ENCODE peak calls at places on chromosomes 13 and 19, in ten cellular contexts. Y, R, A, F, N, D, K, J, G and P are unnamed samples.

GRCh38 chr19:7912144-7912696 is 2.4 kb upstream of the TGFBR3L start:
- DNase-seq in K (peak; percentile 35), D (no peak), R (no peak), F (peak; percentile 50), N (no peak), J (no peak), G (no peak), Y (no peak), A (no peak), P (no peak)

GRCh38 chr19:38409631-38410133 is 6.8 kb downstream of the FAM98C start:
- DNase-seq in D (no peak), A (no peak), G (no peak), R (peak; percentile 50), F (no peak), J (no peak), N (no peak), K (no peak), Y (no peak), P (no peak)

GRCh38 chr19:39218230-39219007 is 14.4 kb upstream of the SYCN start:
- DNase-seq in N (no peak), J (no peak), Y (no peak), D (no peak), K (no peak), G (no peak), R (no peak), F (no peak), A (no peak), P (no peak)

GRCh38 chr13:45584816-45585215 is 30.7 kb downstream of the ERICH6B start:
- DNase-seq in J (no peak), G (no peak), A (no peak), Y (no peak), K (no peak), F (no peak), N (no peak), D (no peak), R (no peak), P (no peak)

GRCh38 chr19:18204394-18205179 is 745 bp upstream of the RAB3A start:
- DNase-seq in Y (no peak), R (peak; percentile 43), K (peak; percentile 55), G (peak; percentile 16), J (no peak), F (no peak), N (no peak), D (no peak), A (no peak), P (no peak)

GRCh38 chr13:46994492-46994891 is 97.6 kb upstream of the HTR2A start:
- DNase-seq in G (no peak), R (no peak), F (no peak), K (no peak), Y (no peak), A (no peak), D (no peak), J (no peak), N (no peak), P (no peak)

GRCh38 chr13:85910962-85911361 is 111.7 kb upstream of the SLITRK6 start:
- DNase-seq in A (no peak), N (no peak), D (no peak), F (no peak), Y (no peak), G (no peak), K (no peak), R (no peak), J (no peak), P (no peak)

GRCh38 chr19:10339380-10339960 is at the start of gene ICAM3:
- DNase-seq in F (peak; percentile 83), Y (no peak), N (peak; percentile 14), D (peak; percentile 43), A (no peak), R (no peak), G (peak; percentile 22), K (peak; percentile 65), J (no peak), P (no peak)

GRCh38 chr13:105471683-105472082 is 1063.8 kb downstream of the EFNB2 start:
- DNase-seq in Y (no peak), R (no peak), F (no peak), G (no peak), D (no peak), J (no peak), A (no peak), N (no peak), K (no peak), P (no peak)

GRCh38 chr19:40407714-40408600 is 5.2 kb downstream of the PRX start:
- DNase-seq in R (no peak), G (no peak), D (no peak), K (no peak), F (no peak), J (no peak), A (no peak), N (no peak), Y (no peak), P (no peak)

GRCh38 chr13:24184265-24184841 is 23.8 kb downstream of the SPATA13 start:
- DNase-seq in R (no peak), G (no peak), J (no peak), F (no peak), A (no peak), K (no peak), Y (no peak), N (no peak), D (no peak), P (no peak)

GRCh38 chr13:40897058-40897457 is 107.6 kb downstream of the SLC25A15 start:
- DNase-seq in F (no peak), N (peak; percentile 7), G (no peak), K (no peak), Y (no peak), A (no peak), J (no peak), R (no peak), D (no peak), P (no peak)

GRCh38 chr19:41064974-41065569 is 23.2 kb upstream of the CYP2A13 start:
- DNase-seq in F (no peak), J (peak; percentile 16), D (no peak), R (no peak), K (no peak), A (no peak), N (peak; percentile 47), Y (no peak), G (no peak), P (no peak)

GRCh38 chr13:51717786-51718398 is 86.1 kb downstream of the DHRS12 start:
- DNase-seq in N (no peak), A (no peak), J (no peak), Y (no peak), F (no peak), G (no peak), D (no peak), K (no peak), R (no peak), P (no peak)

GRCh38 chr13:113493315-113493951 is 2.9 kb upstream of the DCUN1D2 start:
- DNase-seq in R (no peak), G (no peak), N (peak; percentile 95), Y (peak; percentile 55), J (peak; percentile 86), F (no peak), K (no peak), D (no peak), A (no peak), P (no peak)

GRCh38 chr19:56477429-56478338 is 539 bp upstream of the ZNF667 start:
- DNase-seq in A (peak; percentile 87), J (peak; percentile 54), D (peak; percentile 34), Y (peak; percentile 92), N (peak; percentile 83), F (peak; percentile 82), G (no peak), R (peak; percentile 93), K (no peak), P (peak; percentile 91)

GRCh38 chr19:19120308-19121156 is 17.7 kb downstream of the TMEM161A start:
- DNase-seq in N (peak; percentile 35), K (no peak), F (no peak), R (peak; percentile 48), G (no peak), A (peak; percentile 25), J (no peak), D (no peak), Y (no peak), P (no peak)

GRCh38 chr19:46337487-46337886 is 9.4 kb upstream of the PPP5C start:
- DNase-seq in R (no peak), G (no peak), A (no peak), J (no peak), D (no peak), F (no peak), N (no peak), Y (no peak), K (no peak), P (no peak)

GRCh38 chr13:30381049-30381448 is 41.2 kb upstream of the UBE2L5 start:
- DNase-seq in A (no peak), Y (no peak), R (no peak), G (no peak), F (no peak), K (no peak), N (no peak), J (no peak), D (no peak), P (no peak)

GRCh38 chr13:112735791-112736190 is 46.0 kb downstream of the ATP11A start:
- DNase-seq in J (no peak), D (no peak), Y (no peak), R (no peak), G (no peak), N (no peak), A (no peak), F (no peak), K (no peak), P (no peak)

GRCh38 chr13:113151745-113152707 is 6.4 kb upstream of the PROZ start:
- DNase-seq in G (no peak), N (no peak), Y (no peak), K (no peak), F (no peak), J (no peak), D (no peak), R (no peak), A (no peak), P (peak; percentile 23)

GRCh38 chr13:77196052-77196618 is 130.8 kb downstream of the MYCBP2 start:
- DNase-seq in R (no peak), J (no peak), K (no peak), N (no peak), A (no peak), F (no peak), Y (no peak), D (no peak), G (no peak), P (no peak)

GRCh38 chr19:45901432-45901903 is 945 bp downstream of the MYPOP start:
- DNase-seq in G (no peak), K (peak; percentile 60), Y (no peak), D (no peak), N (peak; percentile 47), J (no peak), F (no peak), A (no peak), R (peak; percentile 57), P (no peak)